ENCODE peak calls at places on chromosomes 12 and 14, in nine cellular contexts. J is endodermal cell, D is A549, P is lower lobe of right lung, X is heart right ventricle, B is MM.1S, N is transverse colon, S is SK-N-SH, R is thyroid gland. Y is an unnamed sample. For H3K4me1, the result is how much of the 10 kb centered on the place peaks cover.

GRCh38 chr12:75724913-75725312 is 213.5 kb upstream of the KRR1 start:
- DNase-seq in J (no peak), D (peak), P (no peak), X (peak), B (no peak), N (no peak), S (peak), R (peak), Y (peak)

GRCh38 chr12:89373772-89374572 is 21.7 kb upstream of the DUSP6 start:
- DNase-seq in J (no peak), D (no peak), P (no peak), X (peak), B (no peak), N (no peak), S (no peak), R (no peak), Y (peak)

GRCh38 chr12:101924647-101925046 is 47.3 kb downstream of the DRAM1 start:
- DNase-seq in J (no peak), D (peak), P (no peak), X (no peak), B (no peak), N (no peak), S (peak), R (no peak), Y (no peak)

GRCh38 chr14:51014086-51014485 is 69.8 kb upstream of the PYGL start:
- DNase-seq in J (no peak), D (no peak), P (no peak), X (peak), B (no peak), N (no peak), S (no peak), R (peak), Y (peak)

GRCh38 chr12:57610553-57611115 is 601 bp upstream of the ARHGEF25 start:
- DNase-seq in J (no peak), D (no peak), P (no peak), X (peak), B (no peak), N (peak), S (peak), R (no peak), Y (peak)

GRCh38 chr14:24425704-24426103 is 3.8 kb downstream of the CBLN3 start:
- DNase-seq in J (no peak), D (peak), P (no peak), X (no peak), B (no peak), N (no peak), S (no peak), R (no peak), Y (no peak)

GRCh38 chr12:47824198-47824597 is 4.5 kb upstream of the HDAC7 start:
- DNase-seq in J (no peak), D (no peak), P (no peak), X (no peak), B (peak), N (no peak), S (no peak), R (no peak), Y (no peak)

GRCh38 chr12:12716845-12717585 is at the start of gene CDKN1B:
- DNase-seq in J (peak), D (peak), P (peak), X (peak), B (peak), N (peak), S (peak), R (peak), Y (peak)

GRCh38 chr12:119182701-119183493 is 4.2 kb downstream of the HSPB8 start:
- DNase-seq in J (no peak), D (peak), P (no peak), X (peak), B (no peak), N (no peak), S (no peak), R (peak), Y (no peak)

GRCh38 chr12:120480211-120480610 is 10.7 kb upstream of the SRSF9 start:
- DNase-seq in J (no peak), D (no peak), P (no peak), X (no peak), B (no peak), N (no peak), S (no peak), R (no peak), Y (no peak)

GRCh38 chr12:102993537-102993936 is 36.1 kb downstream of the ASCL1 start:
- DNase-seq in J (no peak), D (no peak), P (no peak), X (no peak), B (no peak), N (no peak), S (no peak), R (no peak), Y (no peak)

GRCh38 chr12:60205500-60205899 is 609.7 kb downstream of the SLC16A7 start:
- DNase-seq in J (no peak), D (peak), P (no peak), X (no peak), B (no peak), N (no peak), S (no peak), R (peak), Y (no peak)

GRCh38 chr12:105107176-105107496 is 395 bp upstream of the WASHC4 start:
- DNase-seq in J (no peak), D (peak), P (no peak), X (no peak), B (no peak), N (no peak), S (peak), R (no peak), Y (peak)

GRCh38 chr12:42104784-42105183 is 39.9 kb downstream of the GXYLT1 start:
- DNase-seq in J (no peak), D (no peak), P (no peak), X (no peak), B (no peak), N (no peak), S (no peak), R (no peak), Y (no peak)

GRCh38 chr14:58829594-58829993 is 191.8 kb downstream of the DACT1 start:
- DNase-seq in J (no peak), D (peak), P (no peak), X (no peak), B (no peak), N (no peak), S (no peak), R (no peak), Y (no peak)

GRCh38 chr12:129911437-129912049 is 7.7 kb upstream of the TMEM132D start:
- DNase-seq in J (peak), D (peak), P (peak), X (peak), B (no peak), N (peak), S (peak), R (peak), Y (no peak)

GRCh38 chr12:112944028-112944690 is 5.9 kb downstream of the OAS3 start:
- DNase-seq in J (peak), D (no peak), P (no peak), X (no peak), B (no peak), N (no peak), S (no peak), R (no peak), Y (no peak)

GRCh38 chr12:114701104-114701414 is 17.1 kb upstream of the TBX3 start:
- DNase-seq in J (peak), D (no peak), P (no peak), X (no peak), B (no peak), N (no peak), S (no peak), R (peak), Y (no peak)

GRCh38 chr14:106500571-106500970 is 974.2 kb downstream of the TMEM121 start:
- DNase-seq in J (no peak), D (no peak), P (no peak), X (no peak), B (no peak), N (no peak), S (no peak), R (no peak), Y (no peak)

GRCh38 chr14:106506901-106507305 is 980.5 kb downstream of the TMEM121 start:
- DNase-seq in J (no peak), D (no peak), P (no peak), X (no peak), B (no peak), N (peak), S (no peak), R (no peak), Y (no peak)

GRCh38 chr14:106507354-106507753 is 981.0 kb downstream of the TMEM121 start:
- DNase-seq in J (no peak), D (no peak), P (no peak), X (no peak), B (no peak), N (no peak), S (no peak), R (no peak), Y (no peak)

GRCh38 chr14:106501898-106502297 is 975.5 kb downstream of the TMEM121 start:
- DNase-seq in J (no peak), D (no peak), P (no peak), X (no peak), B (no peak), N (no peak), S (no peak), R (no peak), Y (no peak)
- H3K4me1 ChIP-seq in J (under half), D (under half), P (under half), X (under half), B (under half), N (under half), S (under half), R (under half), Y (under half)

DNA sequence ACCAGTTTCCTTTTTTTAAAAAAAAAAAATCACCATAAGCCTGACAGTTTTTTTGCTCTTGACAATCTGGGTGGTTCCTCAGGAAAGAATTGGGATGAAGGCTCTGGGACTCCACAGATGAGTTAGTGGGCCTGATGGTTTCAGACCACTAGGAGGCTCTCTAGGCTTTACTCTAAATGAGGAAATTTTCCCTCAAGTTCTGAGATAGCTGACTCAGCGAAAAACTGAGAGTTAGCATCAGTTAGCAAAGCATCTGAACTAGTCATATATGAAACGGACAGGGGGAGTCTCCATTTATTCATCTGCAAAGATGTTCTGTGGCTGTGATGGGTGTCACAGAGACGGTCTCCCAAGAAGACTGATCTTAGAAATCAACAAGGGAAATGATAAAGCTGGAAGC is 314.3 kb upstream of the OR4E1 start:
- DNase-seq in J (peak), D (peak), P (no peak), X (no peak), B (peak), N (no peak), S (peak), R (peak), Y (no peak)
- TF ChIP-seq CTCF in J (peak), D (peak), P (peak), X (peak), B (peak), N (no peak), S (peak), R (peak), Y (no peak)

GRCh38 chr14:99198746-99199145 is 73.3 kb downstream of the BCL11B start:
- DNase-seq in J (no peak), D (no peak), P (no peak), X (no peak), B (no peak), N (no peak), S (no peak), R (no peak), Y (no peak)

GRCh38 chr14:99194136-99194535 is 77.9 kb downstream of the BCL11B start:
- DNase-seq in J (no peak), D (no peak), P (no peak), X (no peak), B (no peak), N (no peak), S (no peak), R (no peak), Y (no peak)

GRCh38 chr14:99195602-99196309 is 76.2 kb downstream of the BCL11B start:
- DNase-seq in J (no peak), D (no peak), P (no peak), X (no peak), B (no peak), N (no peak), S (no peak), R (peak), Y (no peak)

GRCh38 chr14:99194736-99195135 is 77.3 kb downstream of the BCL11B start:
- DNase-seq in J (no peak), D (no peak), P (no peak), X (no peak), B (no peak), N (no peak), S (no peak), R (no peak), Y (no peak)

DNA sequence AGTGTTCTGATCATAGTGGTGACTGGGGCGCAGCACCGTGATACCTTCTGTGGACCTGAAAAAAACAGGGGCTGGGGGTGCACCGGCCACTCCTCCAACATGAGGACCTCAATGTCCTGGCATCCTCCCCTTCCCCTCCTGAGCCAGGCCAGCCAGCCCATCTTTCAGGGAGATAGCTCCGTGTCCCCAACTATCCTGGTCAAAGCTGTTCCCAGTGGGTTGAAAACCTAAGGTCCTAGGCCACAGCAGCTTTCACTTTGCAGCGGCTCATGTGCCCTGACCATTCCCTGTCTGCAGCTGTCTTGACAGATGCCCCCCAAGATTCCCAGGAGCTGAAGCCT is 75.7 kb downstream of the BCL11B start:
- DNase-seq in J (no peak), D (no peak), P (no peak), X (no peak), B (no peak), N (no peak), S (no peak), R (no peak), Y (no peak)
- H3K4me1 ChIP-seq in J (under half), D (under half), P (under half), X (under half), B (under half), N (under half), S (under half), R (under half), Y (under half)

GRCh38 chr14:88229428-88229827 is 93.6 kb downstream of the KCNK10 start:
- DNase-seq in J (no peak), D (no peak), P (no peak), X (no peak), B (no peak), N (no peak), S (no peak), R (no peak), Y (no peak)

GRCh38 chr14:88231626-88232025 is 91.4 kb downstream of the KCNK10 start:
- DNase-seq in J (no peak), D (no peak), P (no peak), X (no peak), B (no peak), N (no peak), S (no peak), R (no peak), Y (no peak)

GRCh38 chr14:88232783-88233182 is 90.3 kb downstream of the KCNK10 start:
- DNase-seq in J (no peak), D (no peak), P (no peak), X (no peak), B (no peak), N (no peak), S (no peak), R (no peak), Y (no peak)

GRCh38 chr14:88234442-88234841 is 88.6 kb downstream of the KCNK10 start:
- DNase-seq in J (no peak), D (no peak), P (no peak), X (no peak), B (no peak), N (no peak), S (no peak), R (no peak), Y (no peak)

GRCh38 chr14:88233915-88234314 is 89.2 kb downstream of the KCNK10 start:
- DNase-seq in J (peak), D (peak), P (no peak), X (no peak), B (no peak), N (no peak), S (peak), R (no peak), Y (no peak)
- TF ChIP-seq CTCF in J (peak), D (peak), P (no peak), X (no peak), B (peak), N (peak), S (peak), R (no peak), Y (no peak)